ENCODE peak calls at places on chromosomes 3 and 15, in five cellular contexts. One of them, this sample, is unnamed.

GRCh38 chr15:26773485-26773877 is 615 bp upstream of the GABRB3 start:
- DNase-seq in K562: no peak
- DNase-seq in A549: peak; percentile 19
- DNase-seq in IMR-90: no peak
- DNase-seq in H1: no peak
- DNase-seq in this sample: no peak

GRCh38 chr3:182889948-182890629 is 90.2 kb downstream of the DCUN1D1 start:
- DNase-seq in IMR-90: no peak
- DNase-seq in A549: peak; percentile 3
- DNase-seq in H1: no peak
- DNase-seq in K562: no peak
- DNase-seq in this sample: no peak

GRCh38 chr3:144556392-144556791 is 584.8 kb downstream of the DIPK2A start:
- DNase-seq in K562: no peak
- DNase-seq in A549: no peak
- DNase-seq in IMR-90: peak; percentile 7
- DNase-seq in H1: no peak
- DNase-seq in this sample: no peak

GRCh38 chr3:63128380-63128779 is 149.7 kb upstream of the SYNPR start:
- DNase-seq in K562: no peak
- DNase-seq in H1: no peak
- DNase-seq in A549: no peak
- DNase-seq in IMR-90: no peak
- DNase-seq in this sample: no peak

GRCh38 chr15:31272558-31273257 is 53.9 kb upstream of the KLF13 start:
- DNase-seq in IMR-90: no peak
- DNase-seq in K562: no peak
- DNase-seq in A549: no peak
- DNase-seq in H1: peak; percentile 41
- DNase-seq in this sample: no peak

GRCh38 chr3:58175429-58176184 is 35.2 kb downstream of the DNASE1L3 start:
- DNase-seq in K562: peak; percentile 32
- DNase-seq in H1: peak; percentile 52
- DNase-seq in A549: peak; percentile 65
- DNase-seq in IMR-90: peak; percentile 46
- DNase-seq in this sample: peak; percentile 95

GRCh38 chr3:3827111-3827510 is 27.9 kb downstream of the LRRN1 start:
- DNase-seq in K562: no peak
- DNase-seq in H1: no peak
- DNase-seq in IMR-90: no peak
- DNase-seq in A549: no peak
- DNase-seq in this sample: no peak

GRCh38 chr3:143594217-143594616 is 254.1 kb downstream of the SLC9A9 start:
- DNase-seq in K562: no peak
- DNase-seq in A549: no peak
- DNase-seq in IMR-90: no peak
- DNase-seq in H1: no peak
- DNase-seq in this sample: peak; percentile 9

GRCh38 chr15:69828181-69828828 is 269.4 kb downstream of the TLE3 start:
- DNase-seq in IMR-90: no peak
- DNase-seq in A549: no peak
- DNase-seq in K562: no peak
- DNase-seq in H1: no peak
- DNase-seq in this sample: no peak

GRCh38 chr3:144865886-144866285 is 894.3 kb downstream of the DIPK2A start:
- DNase-seq in A549: no peak
- DNase-seq in IMR-90: no peak
- DNase-seq in K562: no peak
- DNase-seq in H1: no peak
- DNase-seq in this sample: no peak

GRCh38 chr3:62672270-62672987 is 202.8 kb downstream of the CADPS start:
- DNase-seq in A549: no peak
- DNase-seq in K562: no peak
- DNase-seq in H1: no peak
- DNase-seq in IMR-90: no peak
- DNase-seq in this sample: peak; percentile 7

GRCh38 chr3:63193647-63194046 is 84.5 kb upstream of the SYNPR start:
- DNase-seq in IMR-90: no peak
- DNase-seq in H1: no peak
- DNase-seq in A549: no peak
- DNase-seq in K562: peak; percentile 5
- DNase-seq in this sample: peak; percentile 6

GRCh38 chr3:61778095-61778494 is 216.7 kb downstream of the PTPRG start:
- DNase-seq in A549: no peak
- DNase-seq in H1: no peak
- DNase-seq in K562: peak; percentile 2
- DNase-seq in IMR-90: no peak
- DNase-seq in this sample: peak; percentile 13

GRCh38 chr15:59918994-59919951 is 84.8 kb upstream of the FOXB1 start:
- DNase-seq in IMR-90: peak; percentile 56
- DNase-seq in K562: no peak
- DNase-seq in A549: peak; percentile 47
- DNase-seq in H1: no peak
- DNase-seq in this sample: no peak

GRCh38 chr15:82091636-82092140 is 45.9 kb upstream of the MEX3B start:
- DNase-seq in K562: no peak
- DNase-seq in A549: no peak
- DNase-seq in IMR-90: no peak
- DNase-seq in H1: no peak
- DNase-seq in this sample: no peak

GRCh38 chr15:64216722-64217428 is 54.1 kb upstream of the PPIB start:
- DNase-seq in IMR-90: no peak
- DNase-seq in A549: no peak
- DNase-seq in K562: peak; percentile 95
- DNase-seq in H1: no peak
- DNase-seq in this sample: peak; percentile 97

GRCh38 chr15:72554471-72555425 is 80.6 kb downstream of the ARIH1 start:
- DNase-seq in IMR-90: peak; percentile 84
- DNase-seq in H1: no peak
- DNase-seq in A549: peak; percentile 73
- DNase-seq in K562: peak; percentile 3
- DNase-seq in this sample: peak; percentile 4

GRCh38 chr3:54146383-54147239 is 24.3 kb downstream of the CACNA2D3 start:
- DNase-seq in H1: peak; percentile 83
- DNase-seq in A549: peak; percentile 36
- DNase-seq in K562: peak; percentile 16
- DNase-seq in IMR-90: no peak
- DNase-seq in this sample: peak; percentile 25

GRCh38 chr3:53850895-53851294 is 4.5 kb downstream of the IL17RB start:
- DNase-seq in K562: peak; percentile 21
- DNase-seq in IMR-90: peak; percentile 58
- DNase-seq in H1: no peak
- DNase-seq in A549: no peak
- DNase-seq in this sample: no peak

GRCh38 chr3:103380391-103380790 is 945.6 kb downstream of the ZPLD1 start:
- DNase-seq in K562: no peak
- DNase-seq in IMR-90: no peak
- DNase-seq in A549: no peak
- DNase-seq in H1: no peak
- DNase-seq in this sample: no peak

GRCh38 chr3:129033151-129033550 is 27.4 kb upstream of the GP9 start:
- DNase-seq in A549: no peak
- DNase-seq in H1: no peak
- DNase-seq in IMR-90: no peak
- DNase-seq in K562: no peak
- DNase-seq in this sample: no peak

GRCh38 chr3:184734903-184735630 is 23.2 kb upstream of the MAGEF1 start:
- DNase-seq in A549: no peak
- DNase-seq in IMR-90: no peak
- DNase-seq in K562: no peak
- DNase-seq in H1: peak; percentile 45
- DNase-seq in this sample: no peak

GRCh38 chr15:63323798-63324651 is 46.6 kb downstream of the APH1B start:
- DNase-seq in K562: no peak
- DNase-seq in H1: no peak
- DNase-seq in IMR-90: no peak
- DNase-seq in A549: no peak
- DNase-seq in this sample: peak; percentile 3

GRCh38 chr3:156694536-156694935 is 20.1 kb downstream of the TIPARP start:
- DNase-seq in A549: no peak
- DNase-seq in H1: no peak
- DNase-seq in IMR-90: peak; percentile 76
- DNase-seq in K562: no peak
- DNase-seq in this sample: no peak

GRCh38 chr3:180926526-180926925 is 14.1 kb downstream of the FXR1 start:
- DNase-seq in IMR-90: peak; percentile 23
- DNase-seq in K562: no peak
- DNase-seq in H1: no peak
- DNase-seq in A549: no peak
- DNase-seq in this sample: no peak

GRCh38 chr3:194254032-194254431 is 97.1 kb downstream of the CPN2 start:
- DNase-seq in IMR-90: no peak
- DNase-seq in H1: no peak
- DNase-seq in A549: no peak
- DNase-seq in K562: peak; percentile 35
- DNase-seq in this sample: no peak

DNA sequence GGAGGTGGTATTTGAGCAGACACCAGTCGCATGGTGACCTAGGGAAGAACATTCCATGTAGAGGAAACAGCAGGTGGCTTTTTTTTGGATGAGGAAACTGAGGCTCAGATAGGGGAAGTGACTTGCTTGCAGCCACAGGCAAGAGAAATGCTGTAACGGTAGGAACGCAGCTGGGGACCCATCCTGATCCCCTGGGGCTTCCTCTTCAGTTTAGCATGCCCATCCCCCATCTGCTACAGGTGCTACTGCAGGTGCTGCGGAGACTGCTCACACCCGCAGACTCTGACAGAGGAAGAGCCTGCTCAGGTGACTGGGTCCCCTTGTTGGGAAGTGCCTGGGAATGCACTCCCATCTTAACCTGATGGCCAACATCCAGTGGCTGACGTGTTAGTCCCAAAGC is 55.4 kb upstream of the SEC13 start:
- DNase-seq in A549: no peak
- DNase-seq in H1: no peak
- DNase-seq in IMR-90: no peak
- DNase-seq in K562: no peak
- DNase-seq in this sample: no peak
- TF ChIP-seq MAFK in A549: no peak
- TF ChIP-seq MAFK in H1: no peak
- TF ChIP-seq MAFK in IMR-90: no peak
- TF ChIP-seq MAFK in K562: no peak
- TF ChIP-seq MAFK in this sample: no peak

GRCh38 chr15:40104865-40105516 is 3.7 kb downstream of the BMF start:
- DNase-seq in IMR-90: peak; percentile 79
- DNase-seq in K562: peak; percentile 95
- DNase-seq in A549: peak; percentile 78
- DNase-seq in H1: peak; percentile 98
- DNase-seq in this sample: peak; percentile 56
- TF ChIP-seq MAFK in IMR-90: no peak
- TF ChIP-seq MAFK in K562: no peak
- TF ChIP-seq MAFK in A549: no peak
- TF ChIP-seq MAFK in H1: no peak
- TF ChIP-seq MAFK in this sample: no peak

GRCh38 chr3:34109846-34110245 is 311.4 kb downstream of the PDCD6IP start:
- DNase-seq in H1: no peak
- DNase-seq in IMR-90: no peak
- DNase-seq in A549: no peak
- DNase-seq in K562: no peak
- DNase-seq in this sample: no peak

GRCh38 chr3:34108976-34109375 is 310.5 kb downstream of the PDCD6IP start:
- DNase-seq in IMR-90: no peak
- DNase-seq in A549: no peak
- DNase-seq in K562: no peak
- DNase-seq in H1: no peak
- DNase-seq in this sample: no peak

GRCh38 chr3:34106379-34106778 is 307.9 kb downstream of the PDCD6IP start:
- DNase-seq in IMR-90: no peak
- DNase-seq in A549: no peak
- DNase-seq in K562: no peak
- DNase-seq in H1: no peak
- DNase-seq in this sample: no peak

GRCh38 chr3:34107669-34108068 is 309.2 kb downstream of the PDCD6IP start:
- DNase-seq in IMR-90: no peak
- DNase-seq in H1: no peak
- DNase-seq in K562: no peak
- DNase-seq in A549: no peak
- DNase-seq in this sample: no peak

DNA sequence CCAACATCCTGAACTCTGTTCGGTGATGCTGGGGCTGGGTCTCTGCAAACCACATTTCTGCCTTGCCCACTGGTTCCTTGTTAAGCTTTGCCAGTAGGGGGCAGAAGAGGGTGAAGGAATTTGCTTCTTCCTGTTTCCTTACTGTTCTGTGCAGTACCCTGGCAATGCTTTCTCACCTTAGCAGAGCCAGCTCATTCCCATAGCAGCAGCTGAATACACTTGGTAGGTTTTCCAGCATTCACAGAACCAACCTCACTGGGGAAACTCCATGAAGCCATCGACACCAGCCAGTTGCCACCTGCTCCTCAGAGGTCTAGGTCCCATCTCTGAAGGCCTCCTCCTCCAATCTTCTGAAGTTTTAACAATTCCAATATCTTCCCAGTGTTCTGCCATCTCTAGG is 308.4 kb downstream of the PDCD6IP start:
- DNase-seq in H1: peak; percentile 73
- DNase-seq in K562: peak; percentile 61
- DNase-seq in A549: peak; percentile 27
- DNase-seq in IMR-90: no peak
- DNase-seq in this sample: no peak
- TF ChIP-seq MAFK in H1: no peak
- TF ChIP-seq MAFK in K562: no peak
- TF ChIP-seq MAFK in A549: no peak
- TF ChIP-seq MAFK in IMR-90: no peak
- TF ChIP-seq MAFK in this sample: no peak

GRCh38 chr3:123289336-123290106 is 87.8 kb downstream of the SEC22A start:
- DNase-seq in K562: no peak
- DNase-seq in IMR-90: no peak
- DNase-seq in A549: no peak
- DNase-seq in H1: no peak
- DNase-seq in this sample: no peak

GRCh38 chr3:123291404-123291803 is 89.7 kb downstream of the SEC22A start:
- DNase-seq in K562: no peak
- DNase-seq in A549: no peak
- DNase-seq in IMR-90: no peak
- DNase-seq in H1: no peak
- DNase-seq in this sample: no peak

GRCh38 chr3:123290107-123290930 is 88.6 kb downstream of the SEC22A start:
- DNase-seq in A549: no peak
- DNase-seq in IMR-90: no peak
- DNase-seq in K562: no peak
- DNase-seq in H1: no peak
- DNase-seq in this sample: no peak

GRCh38 chr3:123292321-123293310 is 90.9 kb downstream of the SEC22A start:
- DNase-seq in K562: no peak
- DNase-seq in A549: no peak
- DNase-seq in H1: no peak
- DNase-seq in IMR-90: no peak
- DNase-seq in this sample: no peak

DNA sequence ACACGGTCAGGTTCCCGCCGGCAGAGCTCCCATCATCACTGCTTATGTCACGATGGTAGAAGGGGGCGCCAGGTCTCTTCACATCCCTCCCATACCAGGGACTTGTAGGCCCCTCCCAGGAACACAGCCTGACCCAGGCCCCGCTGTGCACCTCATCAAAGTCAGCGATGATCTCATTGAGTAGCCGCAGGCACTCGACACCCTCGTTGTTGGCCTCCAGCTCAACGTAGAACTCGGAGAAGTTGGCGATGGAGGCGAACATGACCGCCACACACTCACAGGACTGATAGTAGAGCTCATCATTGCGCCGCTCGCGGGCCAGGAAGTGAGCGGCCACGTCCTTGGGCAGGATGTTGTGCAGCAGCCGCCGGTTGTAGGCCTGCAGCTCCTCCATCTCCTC is 89.2 kb downstream of the SEC22A start:
- DNase-seq in K562: no peak
- DNase-seq in A549: no peak
- DNase-seq in H1: no peak
- DNase-seq in IMR-90: no peak
- DNase-seq in this sample: no peak
- TF ChIP-seq MAFK in K562: no peak
- TF ChIP-seq MAFK in A549: no peak
- TF ChIP-seq MAFK in H1: no peak
- TF ChIP-seq MAFK in IMR-90: no peak
- TF ChIP-seq MAFK in this sample: no peak

This sample was measured in HepG2.